ENCODE peak calls at places on chromosomes 3 and 15, in ten cellular contexts. M, C, A, L, S, Q, F, H, K and J are unnamed samples.

GRCh38 chr15:44713006-44713966 is 2.0 kb downstream of the B2M start:
- DNase-seq in C (no peak), S (no peak), Q (no peak), A (no peak), M (no peak), K (no peak), H (peak), L (peak), F (peak), J (no peak)

GRCh38 chr3:94360982-94361381 is 298.1 kb downstream of the NSUN3 start:
- DNase-seq in S (no peak), L (no peak), F (no peak), K (no peak), Q (no peak), M (peak), A (peak), C (no peak), H (no peak), J (no peak)

GRCh38 chr3:9732753-9733115 is 1.2 kb downstream of the BRPF1 start:
- DNase-seq in Q (no peak), S (no peak), K (no peak), H (no peak), M (no peak), F (no peak), A (no peak), C (no peak), L (peak), J (no peak)

GRCh38 chr3:193826126-193826795 is 233.3 kb downstream of the OPA1 start:
- DNase-seq in Q (no peak), K (no peak), M (peak), L (no peak), F (no peak), C (no peak), H (no peak), A (peak), S (no peak), J (peak)

GRCh38 chr3:160381470-160381869 is 17.6 kb downstream of the IFT80 start:
- DNase-seq in F (no peak), M (no peak), H (no peak), L (no peak), Q (no peak), C (no peak), A (no peak), S (no peak), K (no peak), J (no peak)

GRCh38 chr15:35458176-35458856 is 87.6 kb downstream of the DPH6 start:
- DNase-seq in M (no peak), H (no peak), S (no peak), L (no peak), A (no peak), F (no peak), Q (no peak), K (no peak), C (no peak), J (no peak)

GRCh38 chr3:169060037-169060436 is 603.5 kb downstream of the MECOM start:
- DNase-seq in K (no peak), Q (no peak), A (no peak), H (no peak), C (no peak), L (no peak), M (no peak), S (no peak), F (no peak), J (no peak)

GRCh38 chr15:33149919-33150318 is 44.6 kb downstream of the FMN1 start:
- DNase-seq in M (no peak), S (no peak), Q (no peak), H (no peak), C (no peak), A (no peak), L (no peak), F (no peak), K (no peak), J (peak)

GRCh38 chr3:186930639-186931486 is 537 bp downstream of the ST6GAL1 start:
- DNase-seq in M (peak), L (peak), C (peak), S (peak), K (no peak), F (peak), Q (no peak), A (peak), H (peak), J (no peak)

GRCh38 chr3:159899198-159899597 is 89.4 kb upstream of the IL12A start:
- DNase-seq in S (no peak), C (no peak), M (no peak), Q (no peak), H (no peak), A (no peak), K (no peak), F (no peak), L (no peak), J (no peak)

GRCh38 chr3:137105277-137105977 is 147.6 kb downstream of the IL20RB start:
- DNase-seq in K (peak), Q (peak), C (peak), M (no peak), H (peak), L (peak), F (peak), A (peak), S (no peak), J (peak)

GRCh38 chr3:71195492-71195891 is 388.0 kb downstream of the FOXP1 start:
- DNase-seq in F (peak), Q (no peak), A (no peak), C (no peak), M (no peak), S (no peak), L (no peak), K (no peak), H (no peak), J (no peak)

GRCh38 chr15:38164507-38164906 is 88.1 kb upstream of the SPRED1 start:
- DNase-seq in F (no peak), S (no peak), C (no peak), L (no peak), M (no peak), H (no peak), K (no peak), Q (no peak), A (no peak), J (no peak)

GRCh38 chr15:93719941-93720351 is 511.4 kb upstream of the MCTP2 start:
- DNase-seq in Q (no peak), F (no peak), M (no peak), H (no peak), C (no peak), A (no peak), S (no peak), K (no peak), L (no peak), J (no peak)

GRCh38 chr3:108127301-108127988 is 36.6 kb upstream of the CD47 start:
- DNase-seq in F (no peak), Q (no peak), H (peak), K (no peak), M (no peak), S (no peak), L (no peak), A (no peak), C (peak), J (no peak)

GRCh38 chr15:37034392-37034791 is 66.0 kb downstream of the MEIS2 start:
- DNase-seq in F (no peak), K (no peak), Q (no peak), L (no peak), H (peak), S (no peak), M (no peak), C (no peak), A (no peak), J (no peak)

GRCh38 chr15:64216722-64217428 is 54.1 kb upstream of the PPIB start:
- DNase-seq in K (no peak), S (no peak), C (peak), L (no peak), M (no peak), F (peak), Q (no peak), A (no peak), H (no peak), J (no peak)

GRCh38 chr3:151345854-151346253 is 16.5 kb upstream of the P2RY13 start:
- DNase-seq in K (no peak), A (no peak), C (no peak), L (no peak), S (no peak), Q (no peak), M (no peak), H (no peak), F (no peak), J (no peak)

GRCh38 chr3:179956416-179956830 is 80.3 kb downstream of the PEX5L start:
- DNase-seq in S (no peak), Q (no peak), H (peak), K (no peak), A (no peak), L (no peak), F (no peak), C (no peak), M (no peak), J (no peak)

GRCh38 chr3:52836991-52837390 is 2.2 kb upstream of the MUSTN1 start:
- DNase-seq in K (no peak), F (no peak), C (no peak), H (no peak), L (no peak), A (no peak), S (no peak), Q (no peak), M (no peak), J (no peak)

GRCh38 chr15:33701304-33701696 is 267.0 kb upstream of the CHRM5 start:
- DNase-seq in H (no peak), K (no peak), S (no peak), A (no peak), L (no peak), Q (no peak), C (no peak), M (no peak), F (no peak), J (no peak)

GRCh38 chr15:80076321-80077318 is 17.1 kb downstream of the ZFAND6 start:
- DNase-seq in C (no peak), S (no peak), F (peak), L (no peak), A (no peak), K (no peak), M (no peak), H (no peak), Q (no peak), J (no peak)

GRCh38 chr15:99132122-99132521 is 27.2 kb downstream of the SYNM start:
- DNase-seq in S (no peak), M (no peak), A (no peak), H (no peak), Q (no peak), C (no peak), F (no peak), K (no peak), L (no peak), J (no peak)

GRCh38 chr3:61422945-61423740 is 138.2 kb upstream of the PTPRG start:
- DNase-seq in M (no peak), C (peak), A (no peak), K (no peak), L (no peak), Q (no peak), H (no peak), S (no peak), F (peak), J (no peak)

GRCh38 chr15:99239545-99240198 is 9.7 kb downstream of the TTC23 start:
- DNase-seq in H (peak), C (no peak), S (no peak), Q (no peak), A (no peak), F (no peak), L (no peak), M (no peak), K (no peak), J (no peak)

GRCh38 chr15:40354408-40355171 is 3.4 kb upstream of the DISP2 start:
- DNase-seq in A (no peak), Q (no peak), H (no peak), F (no peak), S (no peak), K (no peak), C (peak), M (no peak), L (peak), J (no peak)

GRCh38 chr3:141414800-141415462 is 46.6 kb downstream of the ZBTB38 start:
- DNase-seq in F (no peak), H (no peak), S (no peak), C (no peak), L (no peak), A (no peak), M (no peak), K (no peak), Q (no peak), J (no peak)
- H3K4me3 ChIP-seq in F (no peak), H (no peak), S (no peak), C (no peak), L (no peak), A (no peak), M (no peak), K (no peak), Q (no peak), J (no peak)

GRCh38 chr15:25767356-25768151 is 95.6 kb downstream of the ATP10A start:
- DNase-seq in H (no peak), A (no peak), L (no peak), C (no peak), S (no peak), K (no peak), Q (no peak), F (no peak), M (no peak), J (no peak)
- TF ChIP-seq CTCF in H (no peak), A (no peak), L (no peak), C (no peak), S (no peak), K (no peak), Q (no peak), F (no peak), M (no peak), J (no peak)

GRCh38 chr3:20057612-20058180 is 17.4 kb downstream of the KAT2B start:
- DNase-seq in Q (no peak), H (no peak), F (no peak), A (no peak), K (no peak), C (no peak), L (no peak), M (no peak), S (no peak), J (no peak)

GRCh38 chr3:20052851-20053250 is 12.6 kb downstream of the KAT2B start:
- DNase-seq in F (no peak), H (no peak), K (no peak), Q (no peak), L (no peak), C (no peak), S (no peak), M (no peak), A (no peak), J (no peak)

GRCh38 chr3:20056727-20057611 is 16.7 kb downstream of the KAT2B start:
- DNase-seq in F (no peak), K (no peak), A (no peak), C (no peak), H (no peak), L (no peak), S (no peak), Q (peak), M (no peak), J (no peak)

GRCh38 chr3:20055020-20055775 is 15.0 kb downstream of the KAT2B start:
- DNase-seq in C (no peak), L (peak), A (no peak), K (no peak), Q (no peak), H (peak), F (no peak), M (no peak), S (no peak), J (no peak)

GRCh38 chr3:20054549-20054987 is 14.3 kb downstream of the KAT2B start:
- DNase-seq in H (peak), M (peak), C (no peak), A (peak), L (no peak), K (no peak), F (peak), S (no peak), Q (peak), J (peak)
- H3K4me3 ChIP-seq in H (peak), M (no peak), C (no peak), A (no peak), L (no peak), K (no peak), F (no peak), S (no peak), Q (no peak), J (no peak)

GRCh38 chr15:100849021-100849831 is 30.4 kb upstream of the ALDH1A3 start:
- DNase-seq in A (peak), L (peak), H (peak), K (peak), Q (peak), M (peak), C (peak), S (peak), F (no peak), J (no peak)
- TF ChIP-seq CTCF in A (peak), L (no peak), H (peak), K (peak), Q (peak), M (peak), C (peak), S (no peak), F (no peak), J (peak)

DNA sequence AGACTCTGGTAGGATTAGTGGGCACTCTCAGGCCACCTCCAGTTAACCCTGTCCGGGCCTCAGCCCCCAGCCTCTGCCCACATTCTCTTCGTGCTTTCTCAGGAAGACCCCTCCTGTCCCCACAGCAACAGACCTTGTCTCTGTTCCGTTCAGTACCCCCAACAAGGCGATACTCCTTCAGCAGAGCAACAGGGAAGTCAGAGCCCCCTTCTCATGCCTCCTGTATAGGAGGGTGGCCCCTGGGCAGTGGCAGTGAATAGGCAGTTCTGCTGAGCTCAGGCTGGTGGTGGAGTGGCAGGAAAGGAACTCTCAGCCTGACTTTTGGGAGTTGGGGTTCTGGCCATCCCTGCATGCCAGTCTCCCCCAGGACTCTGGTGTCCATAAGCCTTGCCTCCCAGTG is 513 bp downstream of the SEMA3B start:
- DNase-seq in L (no peak), M (no peak), A (no peak), K (no peak), Q (no peak), F (no peak), H (no peak), C (no peak), S (no peak), J (no peak)
- H3K4me3 ChIP-seq in L (no peak), M (peak), A (peak), K (peak), Q (no peak), F (peak), H (no peak), C (no peak), S (peak), J (peak)